ENCODE peak calls at places on chromosome 17, in seven cellular contexts. J is A549, R is transverse colon, F is H1, Y is K562, L is tibial nerve, X is upper lobe of left lung. U is an unnamed sample.

GRCh38 chr17:77728022-77728671 is 230.4 kb upstream of the TNRC6C start:
- DNase-seq in J (peak; percentile 34), F (no peak), L (peak; percentile 63), Y (peak; percentile 32), R (no peak), X (no peak), U (no peak)

GRCh38 chr17:58513391-58513912 is 986 bp downstream of the MTMR4 start:
- DNase-seq in Y (peak; percentile 17), J (no peak), R (no peak), F (no peak), L (no peak), X (no peak), U (no peak)

GRCh38 chr17:61496174-61496956 is 44.1 kb downstream of the TBX4 start:
- DNase-seq in R (no peak), J (no peak), F (no peak), L (no peak), Y (no peak), X (no peak), U (no peak)

GRCh38 chr17:5127910-5128309 is 12.1 kb downstream of the USP6 start:
- DNase-seq in L (no peak), R (no peak), J (no peak), X (no peak), F (no peak), Y (no peak), U (no peak)

GRCh38 chr17:15453246-15453645 is 14.2 kb downstream of the CDRT4 start:
- DNase-seq in F (no peak), R (no peak), J (no peak), Y (no peak), L (no peak), X (no peak), U (no peak)

GRCh38 chr17:19270951-19271611 is 33.9 kb downstream of the EPN2 start:
- DNase-seq in R (no peak), L (no peak), F (no peak), J (no peak), Y (peak; percentile 69), X (no peak), U (no peak)

GRCh38 chr17:4584125-4584834 is at the start of gene SMTNL2:
- DNase-seq in J (no peak), L (no peak), F (no peak), Y (no peak), X (peak; percentile 94), R (no peak), U (peak; percentile 85)

GRCh38 chr17:74525781-74526288 is 5.4 kb downstream of the CD300LB start:
- DNase-seq in Y (no peak), R (no peak), F (no peak), L (no peak), J (no peak), X (no peak), U (no peak)

GRCh38 chr17:59074494-59074893 is 32.2 kb downstream of the TRIM37 start:
- DNase-seq in X (no peak), L (no peak), F (no peak), J (peak; percentile 13), Y (no peak), R (no peak), U (no peak)

GRCh38 chr17:16953841-16954240 is 18.1 kb downstream of the TNFRSF13B start:
- DNase-seq in L (no peak), Y (no peak), X (no peak), J (no peak), F (no peak), R (no peak), U (no peak)

GRCh38 chr17:63476857-63477470 is at the start of gene ACE:
- DNase-seq in L (no peak), Y (peak; percentile 70), R (peak; percentile 81), J (peak; percentile 62), X (peak; percentile 91), F (no peak), U (no peak)

DNA sequence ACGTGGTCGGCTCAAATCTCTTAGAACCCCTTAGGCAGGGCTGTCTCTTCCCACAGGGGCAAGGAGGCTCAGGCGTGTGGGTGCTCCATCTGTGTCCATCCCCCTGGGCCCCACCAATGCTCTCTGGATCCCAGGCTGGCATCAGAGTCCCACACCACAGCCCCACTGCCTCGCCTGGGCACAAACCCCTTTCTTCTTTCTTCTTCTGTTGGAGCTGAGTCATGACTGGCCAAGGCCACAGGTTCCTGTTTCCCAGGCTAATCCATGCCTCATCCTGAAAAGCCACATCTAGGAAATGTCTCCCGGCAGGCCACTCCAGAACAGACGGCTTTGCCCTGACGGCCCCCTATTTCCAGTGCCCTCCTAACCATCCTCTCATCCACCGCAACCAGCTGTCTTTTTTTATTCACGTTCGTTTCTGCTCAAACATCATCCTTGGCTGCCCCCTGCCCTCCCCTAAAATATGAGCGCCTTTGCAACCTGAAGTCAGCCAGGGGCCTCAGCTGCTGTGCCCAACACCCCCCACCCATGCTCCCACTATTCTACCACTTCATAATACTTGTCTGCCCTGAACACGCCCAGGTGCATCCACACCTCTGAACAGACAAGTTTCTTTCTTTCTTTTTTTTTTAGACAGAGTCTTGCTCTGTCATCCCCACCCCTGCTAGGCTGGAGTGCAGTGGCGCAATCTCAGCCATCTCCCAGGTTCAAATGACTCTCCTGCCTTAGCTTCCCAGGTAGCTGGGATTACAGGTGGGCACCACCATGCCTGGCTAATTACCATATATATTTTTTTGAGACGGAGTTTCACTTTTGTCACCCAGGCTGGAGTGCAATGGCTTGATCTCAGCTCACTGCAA is 27.0 kb downstream of the CEP295NL start:
- DNase-seq in R (no peak), Y (no peak), X (no peak), F (no peak), L (no peak), J (no peak), U (no peak)
- H3K4me3 ChIP-seq in R (no peak overlapping the region), Y (no peak overlapping the region), X (no peak overlapping the region), F (no peak overlapping the region), L (no peak overlapping the region), J (no peak overlapping the region), U (no peak overlapping the region)

DNA sequence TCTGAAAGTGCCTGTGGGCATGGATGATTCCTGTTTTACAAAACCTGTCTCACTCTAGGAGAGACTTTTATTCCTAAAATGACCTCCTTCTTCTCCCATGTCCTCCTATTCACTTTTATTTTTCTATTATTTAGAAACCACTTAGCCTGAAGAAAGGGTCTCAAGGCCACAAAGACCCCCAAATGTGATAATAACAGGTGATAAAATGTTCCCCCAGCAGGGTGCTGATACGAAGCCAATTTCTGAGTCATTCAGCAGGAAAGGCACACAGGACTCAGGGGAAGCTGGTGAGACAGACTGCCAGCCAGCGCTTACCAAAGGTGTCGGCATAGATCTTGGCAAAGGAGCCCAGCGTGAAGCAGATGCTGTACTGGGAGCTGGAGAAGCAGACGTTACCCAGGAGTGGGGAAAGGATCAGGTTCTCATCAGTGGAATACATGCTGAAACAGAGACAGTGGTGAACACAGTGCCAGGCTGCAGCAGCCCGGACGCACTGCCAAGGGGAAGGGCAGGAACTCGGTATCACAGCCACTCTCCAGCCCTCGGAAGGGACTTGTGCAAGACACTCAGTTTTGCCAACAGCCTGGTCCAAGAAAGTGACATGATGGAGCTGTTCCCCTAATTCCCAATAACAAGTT is 24.6 kb downstream of the HIGD1B start:
- DNase-seq in L (no peak), Y (no peak), J (no peak), R (peak; percentile 18), X (no peak), F (no peak), U (no peak)
- TF ChIP-seq EP300 in L (no peak), Y (no peak), J (no peak), R (no peak), X (no peak), F (no peak), U (no peak)

GRCh38 chr17:45129940-45130639 is 2.2 kb downstream of the PLCD3 start:
- DNase-seq in Y (no peak), X (no peak), J (peak; percentile 67), R (peak; percentile 83), L (no peak), F (no peak), U (no peak)

GRCh38 chr17:45131294-45131615 is 1.1 kb downstream of the PLCD3 start:
- DNase-seq in L (no peak), F (no peak), X (no peak), J (no peak), Y (no peak), R (no peak), U (no peak)

GRCh38 chr17:45129426-45129939 is 2.8 kb downstream of the PLCD3 start:
- DNase-seq in Y (no peak), X (no peak), F (no peak), L (no peak), R (peak; percentile 58), J (peak; percentile 77), U (peak; percentile 63)

GRCh38 chr17:45131616-45132301 is 556 bp downstream of the PLCD3 start:
- DNase-seq in R (peak; percentile 68), L (no peak), X (peak; percentile 90), Y (peak; percentile 66), F (no peak), J (peak; percentile 61), U (peak; percentile 81)

DNA sequence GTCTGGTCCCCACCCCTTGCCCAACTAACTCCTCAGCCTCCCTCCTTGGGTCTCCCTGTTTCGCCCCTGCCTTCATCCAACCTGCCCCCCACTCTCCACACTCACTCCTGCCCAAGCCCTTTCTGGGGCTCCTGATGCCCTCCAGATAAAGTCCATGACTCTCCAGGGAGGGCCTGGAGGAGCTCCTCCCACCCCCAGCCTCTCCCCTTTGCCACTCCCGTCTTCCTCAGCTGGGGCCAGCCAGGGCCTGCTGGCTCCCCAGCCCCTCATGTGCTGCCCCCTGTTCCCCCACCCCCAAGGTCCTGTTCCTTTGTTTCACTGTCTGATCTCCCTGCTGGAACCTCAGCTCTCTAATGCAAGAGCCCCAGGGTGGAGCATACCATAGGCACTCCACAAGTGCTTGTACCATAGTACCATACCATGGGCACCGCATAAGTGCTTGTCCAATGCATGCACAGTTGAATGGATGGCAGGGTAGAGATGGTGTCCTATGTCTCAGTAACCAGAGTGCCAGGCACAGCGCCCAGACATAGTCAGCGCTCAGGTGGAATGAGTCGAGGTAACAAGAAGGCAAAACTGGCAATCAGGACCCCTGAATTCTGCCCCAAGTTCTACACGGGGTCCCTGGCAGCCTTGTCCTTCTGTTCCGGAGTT is 1.5 kb downstream of the PLCD3 start:
- DNase-seq in J (no peak), R (peak; percentile 45), L (no peak), X (no peak), Y (no peak), F (no peak), U (no peak)
- H3K4me3 ChIP-seq in J (peak overlapping the region; percentile 98), R (peak overlapping the region; percentile 88), L (no peak overlapping the region), X (no peak overlapping the region), Y (no peak overlapping the region), F (no peak overlapping the region), U (no peak overlapping the region)

GRCh38 chr17:57366558-57367351 is 110.4 kb downstream of the MSI2 start:
- DNase-seq in F (no peak), L (no peak), Y (peak; percentile 75), J (peak; percentile 62), R (no peak), X (no peak), U (no peak)
- TF ChIP-seq EP300 in F (no peak), L (no peak), Y (no peak), J (no peak), R (no peak), X (no peak), U (no peak)

GRCh38 chr17:7252176-7253043 is at the start of gene ELP5:
- DNase-seq in X (peak; percentile 94), Y (peak; percentile 93), R (peak; percentile 96), F (no peak), J (peak; percentile 98), L (peak; percentile 89), U (peak; percentile 95)
- H3K4me3 ChIP-seq in X (peak within 1 kb of the TSS; percentile 98), Y (peak within 1 kb of the TSS; percentile 95), R (peak within 1 kb of the TSS; percentile 96), F (peak within 1 kb of the TSS; percentile 78), J (peak within 1 kb of the TSS; percentile 99), L (peak within 1 kb of the TSS; percentile 69), U (peak within 1 kb of the TSS; percentile 96)

U was measured in ovary.